ENCODE peak calls at places on chromosomes 5 and 9, in four cellular contexts. H, P, W and J are unnamed samples.

GRCh38 chr5:1722877-1723276 is 76.8 kb downstream of the MRPL36 start:
- DNase-seq in W (no peak), P (no peak), H (no peak), J (no peak)

GRCh38 chr5:172769598-172770373 is 1.2 kb downstream of the DUSP1 start:
- DNase-seq in W (peak), H (peak), P (no peak), J (peak)

GRCh38 chr5:91272858-91273257 is 110.3 kb downstream of the ARRDC3 start:
- DNase-seq in H (peak), P (no peak), W (no peak), J (no peak)

GRCh38 chr9:98977246-98977681 is 33.6 kb downstream of the COL15A1 start:
- DNase-seq in W (no peak), P (no peak), H (no peak), J (no peak)

GRCh38 chr5:137497396-137498290 is 1.5 kb downstream of the SPOCK1 start:
- DNase-seq in H (no peak), P (no peak), W (no peak), J (no peak)

GRCh38 chr5:77143998-77144836 is 57.1 kb upstream of the ZBED3 start:
- DNase-seq in P (peak), W (peak), H (peak), J (peak)

GRCh38 chr9:101465330-101465915 is 29.8 kb upstream of the ALDOB start:
- DNase-seq in W (peak), H (no peak), P (peak), J (peak)

GRCh38 chr5:135660826-135661555 is 82.2 kb upstream of the CXCL14 start:
- DNase-seq in W (no peak), P (no peak), H (no peak), J (no peak)

GRCh38 chr9:81575976-81576375 is 113.4 kb downstream of the TLE1 start:
- DNase-seq in W (no peak), H (no peak), P (no peak), J (no peak)

GRCh38 chr5:159786901-159787691 is 129.2 kb upstream of the ADRA1B start:
- DNase-seq in H (no peak), W (no peak), P (no peak), J (no peak)

GRCh38 chr5:78666041-78666444 is 17.5 kb upstream of the LHFPL2 start:
- DNase-seq in H (no peak), P (no peak), W (no peak), J (no peak)

GRCh38 chr5:74336286-74336685 is 304.2 kb downstream of the ENC1 start:
- DNase-seq in W (peak), P (no peak), H (no peak), J (no peak)

GRCh38 chr9:35697486-35697885 is 7.8 kb upstream of the TPM2 start:
- DNase-seq in H (no peak), W (no peak), P (no peak), J (no peak)

GRCh38 chr9:129630967-129631672 is 5.2 kb downstream of the NTMT1 start:
- DNase-seq in H (no peak), W (no peak), P (no peak), J (no peak)

GRCh38 chr5:155004138-155004744 is 9.3 kb upstream of the KIF4B start:
- DNase-seq in P (peak), H (no peak), W (peak), J (peak)

GRCh38 chr5:154189819-154190651 is 498 bp upstream of the GALNT10 start:
- DNase-seq in H (peak), W (peak), P (peak), J (peak)

GRCh38 chr5:14256756-14257393 is 113.7 kb downstream of the TRIO start:
- DNase-seq in W (no peak), H (no peak), P (no peak), J (no peak)

GRCh38 chr9:82313697-82314096 is 325.1 kb downstream of the SPATA31D1 start:
- DNase-seq in P (no peak), W (no peak), H (no peak), J (no peak)

GRCh38 chr9:107890921-107891465 is 401.4 kb upstream of the KLF4 start:
- DNase-seq in W (no peak), H (no peak), P (no peak), J (no peak)

GRCh38 chr9:92706218-92706940 is 36.4 kb upstream of the IPPK start:
- DNase-seq in H (no peak), P (peak), W (peak), J (peak)

GRCh38 chr9:130110596-130111021 is 56.9 kb downstream of the GPR107 start:
- DNase-seq in H (no peak), P (no peak), W (no peak), J (no peak)

GRCh38 chr5:7745882-7746735 is 104.8 kb downstream of the CFAP90 start:
- DNase-seq in P (peak), W (peak), H (peak), J (peak)

GRCh38 chr5:137822158-137822764 is 45.4 kb upstream of the MYOT start:
- DNase-seq in H (peak), W (peak), P (no peak), J (peak)

GRCh38 chr9:123651273-123651672 is 278.7 kb downstream of the DENND1A start:
- DNase-seq in P (no peak), H (no peak), W (no peak), J (no peak)

GRCh38 chr9:111700776-111701175 is 39.4 kb downstream of the GNG10 start:
- DNase-seq in H (no peak), W (no peak), P (no peak), J (no peak)

GRCh38 chr5:67805666-67806348 is 409.7 kb upstream of the PIK3R1 start:
- DNase-seq in W (no peak), P (no peak), H (no peak), J (no peak)

GRCh38 chr5:89090021-89090420 is 207.0 kb upstream of the MEF2C start:
- DNase-seq in H (no peak), P (no peak), W (no peak), J (no peak)

GRCh38 chr9:109171926-109172325 is 4.9 kb upstream of the FRRS1L start:
- DNase-seq in W (no peak), H (no peak), P (no peak), J (no peak)

GRCh38 chr5:132466453-132467291 is 23.9 kb downstream of the IRF1 start:
- DNase-seq in H (peak), W (peak), P (peak), J (peak)

GRCh38 chr5:150106669-150107068 is 20.3 kb upstream of the CSF1R start:
- DNase-seq in W (no peak), P (no peak), H (no peak), J (no peak)

GRCh38 chr9:89311346-89312153 is 555 bp downstream of the CKS2 start:
- DNase-seq in H (no peak), W (peak), P (no peak), J (peak)

GRCh38 chr5:80191991-80192398 is 63.9 kb downstream of the SERINC5 start:
- DNase-seq in H (no peak), P (no peak), W (peak), J (peak)